ENCODE peak calls at places on chromosomes 13 and 19, in ten cellular contexts. One of them, this sample, is unnamed.
A peak's percentile ranks its signal among the peaks of the same experiment; 100 is the strongest.

GRCh38 chr19:2455481-2456300 is 1.1 kb downstream of the LMNB2 start:
- DNase-seq in Peyer's patch: no peak
- DNase-seq in A549: no peak
- DNase-seq in AG04450: no peak
- DNase-seq in MCF 10A: peak; percentile 30
- DNase-seq in cardiac fibroblast: peak; percentile 8
- DNase-seq in neural crest cell: no peak
- DNase-seq in A673: peak; percentile 42
- DNase-seq in neural progenitor cell: peak; percentile 53
- DNase-seq in fibroblast of pulmonary artery: no peak
- DNase-seq in this sample: no peak

GRCh38 chr13:77113496-77113895 is 86.5 kb upstream of the FBXL3 start:
- DNase-seq in fibroblast of pulmonary artery: peak; percentile 4
- DNase-seq in neural crest cell: no peak
- DNase-seq in neural progenitor cell: no peak
- DNase-seq in MCF 10A: no peak
- DNase-seq in Peyer's patch: no peak
- DNase-seq in A673: no peak
- DNase-seq in AG04450: no peak
- DNase-seq in cardiac fibroblast: peak; percentile 19
- DNase-seq in A549: no peak
- DNase-seq in this sample: no peak

GRCh38 chr13:99356216-99357089 is 49.3 kb upstream of the GPR183 start:
- DNase-seq in cardiac fibroblast: peak; percentile 80
- DNase-seq in fibroblast of pulmonary artery: peak; percentile 83
- DNase-seq in AG04450: peak; percentile 39
- DNase-seq in MCF 10A: no peak
- DNase-seq in Peyer's patch: peak; percentile 63
- DNase-seq in neural progenitor cell: no peak
- DNase-seq in neural crest cell: no peak
- DNase-seq in A673: no peak
- DNase-seq in A549: no peak
- DNase-seq in this sample: no peak

GRCh38 chr19:51520710-51521109 is 10.8 kb downstream of the SIGLEC6 start:
- DNase-seq in neural crest cell: no peak
- DNase-seq in AG04450: no peak
- DNase-seq in Peyer's patch: no peak
- DNase-seq in MCF 10A: no peak
- DNase-seq in fibroblast of pulmonary artery: no peak
- DNase-seq in A673: no peak
- DNase-seq in neural progenitor cell: no peak
- DNase-seq in A549: no peak
- DNase-seq in cardiac fibroblast: no peak
- DNase-seq in this sample: no peak

GRCh38 chr19:42246869-42247630 is 4.6 kb upstream of the GSK3A start:
- DNase-seq in neural progenitor cell: no peak
- DNase-seq in fibroblast of pulmonary artery: no peak
- DNase-seq in cardiac fibroblast: no peak
- DNase-seq in A549: no peak
- DNase-seq in AG04450: no peak
- DNase-seq in neural crest cell: no peak
- DNase-seq in Peyer's patch: no peak
- DNase-seq in A673: no peak
- DNase-seq in MCF 10A: no peak
- DNase-seq in this sample: no peak

GRCh38 chr13:51714663-51715168 is 89.2 kb downstream of the DHRS12 start:
- DNase-seq in A549: no peak
- DNase-seq in neural progenitor cell: no peak
- DNase-seq in neural crest cell: no peak
- DNase-seq in MCF 10A: peak; percentile 62
- DNase-seq in cardiac fibroblast: peak; percentile 85
- DNase-seq in fibroblast of pulmonary artery: peak; percentile 34
- DNase-seq in Peyer's patch: no peak
- DNase-seq in A673: no peak
- DNase-seq in AG04450: peak; percentile 44
- DNase-seq in this sample: peak; percentile 60

GRCh38 chr19:903266-903797 is 9.7 kb downstream of the R3HDM4 start:
- DNase-seq in cardiac fibroblast: no peak
- DNase-seq in fibroblast of pulmonary artery: no peak
- DNase-seq in A549: no peak
- DNase-seq in AG04450: no peak
- DNase-seq in Peyer's patch: no peak
- DNase-seq in neural crest cell: no peak
- DNase-seq in neural progenitor cell: peak; percentile 81
- DNase-seq in MCF 10A: no peak
- DNase-seq in A673: peak; percentile 56
- DNase-seq in this sample: no peak

GRCh38 chr13:49810825-49811526 is 18.5 kb upstream of the KPNA3 start:
- DNase-seq in MCF 10A: peak; percentile 68
- DNase-seq in neural progenitor cell: no peak
- DNase-seq in Peyer's patch: no peak
- DNase-seq in A673: no peak
- DNase-seq in neural crest cell: no peak
- DNase-seq in fibroblast of pulmonary artery: peak; percentile 71
- DNase-seq in AG04450: no peak
- DNase-seq in cardiac fibroblast: peak; percentile 83
- DNase-seq in A549: no peak
- DNase-seq in this sample: no peak

GRCh38 chr19:49056101-49056901 is 1.2 kb downstream of the CGB7 start:
- DNase-seq in Peyer's patch: peak; percentile 76
- DNase-seq in cardiac fibroblast: peak; percentile 38
- DNase-seq in fibroblast of pulmonary artery: peak; percentile 31
- DNase-seq in A673: peak; percentile 63
- DNase-seq in A549: peak; percentile 92
- DNase-seq in MCF 10A: peak; percentile 55
- DNase-seq in neural progenitor cell: peak; percentile 87
- DNase-seq in neural crest cell: peak; percentile 53
- DNase-seq in AG04450: no peak
- DNase-seq in this sample: no peak

GRCh38 chr13:60260440-60260839 is 96.7 kb upstream of the DIAPH3 start:
- DNase-seq in AG04450: no peak
- DNase-seq in A549: no peak
- DNase-seq in Peyer's patch: no peak
- DNase-seq in cardiac fibroblast: no peak
- DNase-seq in fibroblast of pulmonary artery: no peak
- DNase-seq in A673: no peak
- DNase-seq in neural progenitor cell: peak; percentile 26
- DNase-seq in neural crest cell: no peak
- DNase-seq in MCF 10A: no peak
- DNase-seq in this sample: no peak

GRCh38 chr13:73090116-73090811 is 31.5 kb downstream of the KLF5 start:
- DNase-seq in cardiac fibroblast: peak; percentile 85
- DNase-seq in A673: peak; percentile 72
- DNase-seq in neural crest cell: no peak
- DNase-seq in A549: peak; percentile 79
- DNase-seq in neural progenitor cell: no peak
- DNase-seq in MCF 10A: peak; percentile 93
- DNase-seq in AG04450: peak; percentile 48
- DNase-seq in fibroblast of pulmonary artery: peak; percentile 78
- DNase-seq in Peyer's patch: no peak
- DNase-seq in this sample: peak; percentile 30

GRCh38 chr13:60811581-60811980 is 414.6 kb downstream of the TDRD3 start:
- DNase-seq in neural crest cell: no peak
- DNase-seq in MCF 10A: no peak
- DNase-seq in A549: no peak
- DNase-seq in cardiac fibroblast: no peak
- DNase-seq in AG04450: no peak
- DNase-seq in fibroblast of pulmonary artery: no peak
- DNase-seq in A673: no peak
- DNase-seq in Peyer's patch: no peak
- DNase-seq in neural progenitor cell: no peak
- DNase-seq in this sample: no peak

GRCh38 chr13:63901630-63902029 is 2486.0 kb upstream of the PCDH20 start:
- DNase-seq in A673: peak; percentile 8
- DNase-seq in fibroblast of pulmonary artery: no peak
- DNase-seq in neural crest cell: no peak
- DNase-seq in MCF 10A: no peak
- DNase-seq in AG04450: no peak
- DNase-seq in Peyer's patch: no peak
- DNase-seq in cardiac fibroblast: no peak
- DNase-seq in neural progenitor cell: peak; percentile 13
- DNase-seq in A549: no peak
- DNase-seq in this sample: no peak

GRCh38 chr13:76687467-76687866 is 198.7 kb downstream of the KCTD12 start:
- DNase-seq in A549: no peak
- DNase-seq in AG04450: no peak
- DNase-seq in cardiac fibroblast: no peak
- DNase-seq in A673: no peak
- DNase-seq in neural progenitor cell: no peak
- DNase-seq in neural crest cell: no peak
- DNase-seq in MCF 10A: no peak
- DNase-seq in fibroblast of pulmonary artery: no peak
- DNase-seq in Peyer's patch: no peak
- DNase-seq in this sample: no peak

GRCh38 chr19:43763473-43763939 is 8.7 kb upstream of the SMG9 start:
- DNase-seq in fibroblast of pulmonary artery: no peak
- DNase-seq in cardiac fibroblast: peak; percentile 65
- DNase-seq in MCF 10A: peak; percentile 47
- DNase-seq in neural progenitor cell: no peak
- DNase-seq in Peyer's patch: no peak
- DNase-seq in A673: no peak
- DNase-seq in A549: no peak
- DNase-seq in AG04450: no peak
- DNase-seq in neural crest cell: no peak
- DNase-seq in this sample: no peak

GRCh38 chr19:43762814-43763213 is 8.1 kb upstream of the SMG9 start:
- DNase-seq in MCF 10A: no peak
- DNase-seq in A549: no peak
- DNase-seq in Peyer's patch: no peak
- DNase-seq in fibroblast of pulmonary artery: no peak
- DNase-seq in neural crest cell: no peak
- DNase-seq in neural progenitor cell: no peak
- DNase-seq in cardiac fibroblast: no peak
- DNase-seq in A673: no peak
- DNase-seq in AG04450: no peak
- DNase-seq in this sample: no peak

GRCh38 chr19:43755256-43755801 is 567 bp upstream of the SMG9 start:
- DNase-seq in cardiac fibroblast: peak; percentile 80
- DNase-seq in Peyer's patch: peak; percentile 85
- DNase-seq in MCF 10A: peak; percentile 81
- DNase-seq in neural crest cell: peak; percentile 68
- DNase-seq in A549: peak; percentile 88
- DNase-seq in AG04450: no peak
- DNase-seq in fibroblast of pulmonary artery: peak; percentile 78
- DNase-seq in neural progenitor cell: peak; percentile 77
- DNase-seq in A673: peak; percentile 85
- DNase-seq in this sample: no peak

GRCh38 chr19:43760941-43761340 is 6.2 kb upstream of the SMG9 start:
- DNase-seq in AG04450: no peak
- DNase-seq in neural crest cell: no peak
- DNase-seq in cardiac fibroblast: no peak
- DNase-seq in Peyer's patch: no peak
- DNase-seq in A549: no peak
- DNase-seq in fibroblast of pulmonary artery: no peak
- DNase-seq in neural progenitor cell: no peak
- DNase-seq in A673: no peak
- DNase-seq in MCF 10A: no peak
- DNase-seq in this sample: no peak

GRCh38 chr19:43759515-43759914 is 4.8 kb upstream of the SMG9 start:
- DNase-seq in A673: peak; percentile 29
- DNase-seq in fibroblast of pulmonary artery: no peak
- DNase-seq in neural progenitor cell: no peak
- DNase-seq in MCF 10A: peak; percentile 96
- DNase-seq in neural crest cell: no peak
- DNase-seq in AG04450: no peak
- DNase-seq in cardiac fibroblast: peak; percentile 90
- DNase-seq in A549: peak; percentile 84
- DNase-seq in Peyer's patch: no peak
- DNase-seq in this sample: no peak
- TF ChIP-seq CTCF in A673: peak; percentile 27
- TF ChIP-seq CTCF in fibroblast of pulmonary artery: peak; percentile 54
- TF ChIP-seq CTCF in neural progenitor cell: peak; percentile 34
- TF ChIP-seq CTCF in MCF 10A: peak; percentile 47
- TF ChIP-seq CTCF in neural crest cell: peak; percentile 53
- TF ChIP-seq CTCF in AG04450: peak; percentile 64
- TF ChIP-seq CTCF in cardiac fibroblast: peak; percentile 77
- TF ChIP-seq CTCF in A549: peak; percentile 36
- TF ChIP-seq CTCF in Peyer's patch: no peak
- TF ChIP-seq CTCF in this sample: no peak

GRCh38 chr13:25249001-25249543 is 38.2 kb downstream of the MTMR6 start:
- DNase-seq in A549: no peak
- DNase-seq in neural crest cell: no peak
- DNase-seq in A673: peak; percentile 80
- DNase-seq in AG04450: no peak
- DNase-seq in neural progenitor cell: peak; percentile 53
- DNase-seq in Peyer's patch: no peak
- DNase-seq in cardiac fibroblast: peak; percentile 56
- DNase-seq in fibroblast of pulmonary artery: peak; percentile 43
- DNase-seq in MCF 10A: peak; percentile 26
- DNase-seq in this sample: no peak
- TF ChIP-seq CTCF in A549: peak; percentile 14
- TF ChIP-seq CTCF in neural crest cell: peak; percentile 63
- TF ChIP-seq CTCF in A673: peak; percentile 80
- TF ChIP-seq CTCF in AG04450: peak; percentile 60
- TF ChIP-seq CTCF in neural progenitor cell: peak; percentile 62
- TF ChIP-seq CTCF in Peyer's patch: no peak
- TF ChIP-seq CTCF in cardiac fibroblast: peak; percentile 40
- TF ChIP-seq CTCF in fibroblast of pulmonary artery: peak; percentile 53
- TF ChIP-seq CTCF in MCF 10A: peak; percentile 15
- TF ChIP-seq CTCF in this sample: peak; percentile 50

GRCh38 chr13:84571264-84571663 is 689.0 kb upstream of the SLITRK1 start:
- DNase-seq in fibroblast of pulmonary artery: no peak
- DNase-seq in A549: no peak
- DNase-seq in MCF 10A: no peak
- DNase-seq in neural crest cell: no peak
- DNase-seq in Peyer's patch: no peak
- DNase-seq in AG04450: no peak
- DNase-seq in cardiac fibroblast: no peak
- DNase-seq in A673: peak; percentile 7
- DNase-seq in neural progenitor cell: no peak
- DNase-seq in this sample: no peak
- TF ChIP-seq CTCF in fibroblast of pulmonary artery: no peak
- TF ChIP-seq CTCF in A549: no peak
- TF ChIP-seq CTCF in MCF 10A: no peak
- TF ChIP-seq CTCF in neural crest cell: no peak
- TF ChIP-seq CTCF in Peyer's patch: no peak
- TF ChIP-seq CTCF in AG04450: no peak
- TF ChIP-seq CTCF in cardiac fibroblast: no peak
- TF ChIP-seq CTCF in A673: no peak
- TF ChIP-seq CTCF in neural progenitor cell: no peak
- TF ChIP-seq CTCF in this sample: peak; percentile 7

DNA sequence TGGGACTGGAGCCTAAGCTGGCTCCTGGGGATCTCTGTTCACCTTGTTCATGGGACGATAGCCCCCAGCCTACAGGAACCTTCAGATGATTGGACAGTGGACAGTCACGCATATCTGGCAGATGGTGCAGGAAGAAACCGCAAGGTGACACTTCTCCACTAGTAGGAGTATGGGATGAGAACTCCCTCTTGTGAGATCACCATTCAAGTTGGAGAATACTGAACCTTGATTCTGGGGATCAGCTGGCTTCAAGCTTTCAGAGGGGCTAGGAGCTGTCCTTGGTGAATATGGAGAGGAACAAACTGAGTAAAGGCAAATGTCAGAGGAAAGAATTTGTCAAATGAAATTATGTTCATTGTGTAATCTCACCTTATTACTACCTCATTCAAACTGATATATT is 204.5 kb downstream of the PDS5B start:
- DNase-seq in A549: no peak
- DNase-seq in MCF 10A: no peak
- DNase-seq in A673: peak; percentile 28
- DNase-seq in cardiac fibroblast: no peak
- DNase-seq in neural progenitor cell: peak; percentile 12
- DNase-seq in Peyer's patch: no peak
- DNase-seq in AG04450: no peak
- DNase-seq in fibroblast of pulmonary artery: no peak
- DNase-seq in neural crest cell: no peak
- DNase-seq in this sample: no peak
- TF ChIP-seq CTCF in A549: no peak
- TF ChIP-seq CTCF in MCF 10A: no peak
- TF ChIP-seq CTCF in A673: peak; percentile 34
- TF ChIP-seq CTCF in cardiac fibroblast: no peak
- TF ChIP-seq CTCF in neural progenitor cell: no peak
- TF ChIP-seq CTCF in Peyer's patch: no peak
- TF ChIP-seq CTCF in AG04450: peak; percentile 24
- TF ChIP-seq CTCF in fibroblast of pulmonary artery: no peak
- TF ChIP-seq CTCF in neural crest cell: no peak
- TF ChIP-seq CTCF in this sample: no peak

This sample was measured in Panc1.